ENCODE peak calls at places on chromosomes 13 and 19, in seven cellular contexts. Z is kidney epithelial cell, X is prostate gland, N is HCT116, R is WTC11, H is foreskin fibroblast, L is HFFc6. D is an unnamed sample.

GRCh38 chr13:44132710-44133109 is 240.9 kb upstream of the SERP2 start:
- DNase-seq in Z (no peak), X (no peak), N (peak), R (no peak), H (peak), L (peak), D (no peak)

GRCh38 chr19:46872967-46873366 is 12.2 kb downstream of the ARHGAP35 start:
- DNase-seq in Z (no peak), X (no peak), N (no peak), R (no peak), H (no peak), L (no peak), D (no peak)

GRCh38 chr19:50629801-50630200 is 9.9 kb downstream of the SYT3 start:
- DNase-seq in Z (no peak), X (no peak), N (no peak), R (no peak), H (no peak), L (no peak), D (no peak)

GRCh38 chr19:2315818-2316353 is 7.9 kb upstream of the LINGO3 start:
- DNase-seq in Z (no peak), X (peak), N (no peak), R (peak), H (peak), L (peak), D (no peak)

GRCh38 chr13:50993371-50993770 is 83.8 kb downstream of the RNASEH2B start:
- DNase-seq in Z (no peak), X (no peak), N (no peak), R (no peak), H (no peak), L (no peak), D (no peak)

GRCh38 chr13:77717508-77717907 is 20.0 kb downstream of the SLAIN1 start:
- DNase-seq in Z (no peak), X (no peak), N (no peak), R (no peak), H (no peak), L (no peak), D (no peak)

GRCh38 chr19:34430738-34431625 is 2.8 kb downstream of the UBA2 start:
- DNase-seq in Z (peak), X (no peak), N (peak), R (peak), H (peak), L (peak), D (no peak)

GRCh38 chr19:2719910-2720776 is 1.0 kb downstream of the DIRAS1 start:
- DNase-seq in Z (no peak), X (no peak), N (no peak), R (peak), H (peak), L (peak), D (no peak)

GRCh38 chr19:6038634-6039405 is 60.9 kb upstream of the RANBP3 start:
- DNase-seq in Z (no peak), X (no peak), N (no peak), R (no peak), H (no peak), L (no peak), D (no peak)

GRCh38 chr13:110067355-110068175 is 239.4 kb downstream of the COL4A1 start:
- DNase-seq in Z (no peak), X (no peak), N (no peak), R (no peak), H (no peak), L (no peak), D (no peak)

GRCh38 chr19:46610413-46610775 is 9.3 kb downstream of the CALM3 start:
- DNase-seq in Z (no peak), X (no peak), N (no peak), R (no peak), H (no peak), L (no peak), D (no peak)

GRCh38 chr19:45126654-45127053 is 33.7 kb downstream of the PPP1R37 start:
- DNase-seq in Z (no peak), X (no peak), N (no peak), R (no peak), H (no peak), L (no peak), D (no peak)

DNA sequence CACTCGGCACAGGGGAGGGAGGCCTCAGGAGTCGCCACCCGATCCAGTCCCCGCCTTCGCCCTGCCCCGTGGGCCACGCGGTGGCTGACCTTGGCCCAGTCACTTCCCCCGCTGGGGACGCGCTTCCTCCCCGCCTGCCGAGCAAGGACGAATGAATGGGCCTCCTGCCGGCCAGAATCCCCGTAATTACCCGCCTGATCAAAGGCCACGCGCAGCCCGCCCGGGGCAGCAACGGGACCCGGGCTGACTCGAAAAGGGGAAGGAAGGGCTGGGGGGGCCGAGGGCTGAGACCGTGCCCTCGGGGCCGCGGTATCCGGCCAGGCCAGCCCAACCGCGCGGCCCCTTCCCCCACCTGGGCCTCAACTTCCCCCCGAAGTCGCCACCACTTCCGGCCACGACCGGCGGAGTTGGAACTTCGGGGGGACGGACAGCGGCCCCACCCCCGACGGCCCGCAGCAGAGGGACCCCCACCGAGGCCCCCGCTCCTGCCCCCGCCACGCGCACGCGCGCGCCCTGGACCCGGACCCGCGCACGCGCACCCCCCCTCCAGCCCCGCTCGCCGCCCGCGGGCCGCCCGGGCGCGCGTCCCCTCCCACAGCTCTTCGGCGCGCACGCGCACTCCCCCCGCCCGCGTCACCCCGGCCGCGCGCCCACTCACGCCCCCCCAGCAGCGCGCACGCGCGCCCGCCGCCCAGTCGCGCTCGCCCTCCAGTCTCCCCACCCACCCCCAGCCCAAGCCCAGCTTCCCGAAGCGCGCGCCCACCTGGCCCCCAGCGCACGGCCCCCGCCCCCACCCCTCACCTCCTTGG is 520 bp downstream of the ZNF787 start:
- DNase-seq in Z (no peak), X (peak), N (peak), R (peak), H (peak), L (peak), D (no peak)
- TF ChIP-seq CTCF in Z (peak), X (peak), N (no peak), R (no peak), H (peak), L (peak), D (no peak)

GRCh38 chr19:36420961-36421748 is 2.7 kb upstream of the ZFP82 start:
- DNase-seq in Z (no peak), X (no peak), N (no peak), R (peak), H (peak), L (no peak), D (no peak)
- TF ChIP-seq CTCF in Z (no peak), X (no peak), N (no peak), R (no peak), H (no peak), L (no peak), D (no peak)

GRCh38 chr13:27619093-27619705 is 1.1 kb downstream of the LNX2 start:
- DNase-seq in Z (no peak), X (no peak), N (no peak), R (no peak), H (peak), L (no peak), D (no peak)

GRCh38 chr13:27621366-27622101 is at the start of gene POLR1D:
- DNase-seq in Z (no peak), X (peak), N (peak), R (peak), H (peak), L (peak), D (no peak)

GRCh38 chr13:27621116-27621365 is 651 bp upstream of the POLR1D start:
- DNase-seq in Z (no peak), X (no peak), N (peak), R (no peak), H (peak), L (no peak), D (no peak)

GRCh38 chr13:27620377-27621115 is at the start of gene LNX2:
- DNase-seq in Z (peak), X (peak), N (peak), R (peak), H (peak), L (peak), D (peak)

DNA sequence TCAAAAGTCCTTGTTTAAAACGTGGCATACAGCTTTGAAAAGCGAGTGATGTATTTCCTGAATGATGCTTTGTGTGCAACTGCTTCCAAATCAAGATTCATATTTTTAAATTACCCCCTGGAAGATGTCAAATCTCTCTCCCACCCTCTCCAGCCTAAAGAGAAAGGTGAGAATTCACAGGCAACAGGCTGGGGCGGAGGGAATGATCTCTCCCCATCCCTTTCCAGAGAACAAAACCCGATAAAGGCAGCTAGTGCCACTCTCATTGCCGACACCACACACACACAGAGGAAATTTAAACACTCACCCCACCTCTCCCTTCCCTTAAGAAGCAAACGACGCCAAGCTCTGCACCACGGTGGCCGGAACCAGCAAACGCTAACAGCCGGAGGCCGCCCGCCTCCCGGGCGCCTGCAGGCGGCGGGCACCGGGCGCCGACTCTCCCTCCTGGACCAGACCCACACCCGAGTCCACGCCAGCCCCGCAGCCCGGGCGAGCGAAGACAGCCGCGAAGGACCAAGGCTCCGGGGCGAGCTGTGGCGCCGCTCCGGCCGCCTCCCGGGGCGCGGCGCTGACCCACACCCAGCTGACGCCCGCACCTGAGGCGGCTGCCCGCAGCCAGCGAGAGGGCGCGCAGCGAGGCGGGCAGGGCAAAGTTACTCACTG is 485 bp downstream of the LNX2 start:
- DNase-seq in Z (no peak), X (peak), N (no peak), R (no peak), H (peak), L (peak), D (no peak)
- TF ChIP-seq CTCF in Z (peak), X (peak), N (no peak), R (no peak), H (peak), L (peak), D (peak)

DNA sequence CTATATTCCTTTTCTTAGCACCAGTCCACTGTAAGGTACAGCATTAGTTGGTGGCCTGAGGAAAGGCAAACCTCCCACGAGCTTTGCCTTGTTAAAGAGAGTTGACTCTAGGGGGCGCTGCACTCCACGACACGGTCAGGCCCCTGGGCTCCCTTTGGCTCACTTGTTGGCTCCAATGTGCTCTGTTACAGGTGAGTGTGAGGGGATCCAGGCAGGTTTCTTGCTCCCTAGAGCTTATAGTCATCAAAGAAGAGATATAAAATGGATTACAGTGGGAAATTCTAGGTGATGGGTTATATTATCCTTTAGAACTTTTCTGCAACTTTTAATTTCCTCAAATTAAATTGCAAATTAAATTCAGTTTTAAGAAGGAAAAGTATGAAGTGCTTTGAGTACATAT is 3.7 kb downstream of the WDR87 start:
- DNase-seq in Z (peak), X (peak), N (peak), R (peak), H (peak), L (peak), D (no peak)
- TF ChIP-seq CTCF in Z (peak), X (peak), N (peak), R (peak), H (peak), L (peak), D (peak)

GRCh38 chr19:19138110-19138981 is at the start of gene TMEM161A:
- DNase-seq in Z (peak), X (peak), N (peak), R (peak), H (peak), L (peak), D (peak)

GRCh38 chr19:19137556-19138109 is 645 bp downstream of the TMEM161A start:
- DNase-seq in Z (no peak), X (no peak), N (no peak), R (no peak), H (peak), L (no peak), D (no peak)

GRCh38 chr19:19142347-19142746 is 4.1 kb upstream of the TMEM161A start:
- DNase-seq in Z (no peak), X (no peak), N (no peak), R (no peak), H (no peak), L (no peak), D (no peak)

GRCh38 chr19:19140476-19140875 is 2.2 kb upstream of the TMEM161A start:
- DNase-seq in Z (no peak), X (no peak), N (no peak), R (no peak), H (peak), L (no peak), D (no peak)

DNA sequence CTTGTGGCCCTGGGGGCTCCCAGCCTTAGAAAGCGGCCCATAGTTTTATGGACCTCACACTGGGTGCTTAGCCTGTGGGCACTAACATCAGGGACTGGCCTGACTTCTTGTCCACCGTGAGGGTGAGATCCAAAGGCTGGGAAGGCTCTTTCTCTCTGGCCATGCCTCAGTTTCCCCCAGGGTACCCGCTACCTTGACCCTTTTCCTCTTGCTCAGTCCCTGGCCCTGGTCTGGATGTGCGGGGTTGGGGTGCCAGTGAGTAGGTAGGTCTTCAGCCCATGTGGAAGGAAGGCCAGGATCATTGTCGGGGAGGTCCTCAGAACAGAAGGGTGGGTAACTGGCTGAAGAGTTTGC is 1.6 kb upstream of the TMEM161A start:
- DNase-seq in Z (no peak), X (no peak), N (no peak), R (no peak), H (no peak), L (no peak), D (no peak)
- TF ChIP-seq CTCF in Z (no peak), X (no peak), N (no peak), R (no peak), H (no peak), L (peak), D (no peak)

GRCh38 chr13:49679244-49679643 is 12.0 kb downstream of the EBPL start:
- DNase-seq in Z (no peak), X (no peak), N (no peak), R (no peak), H (peak), L (no peak), D (no peak)
- TF ChIP-seq CTCF in Z (peak), X (no peak), N (peak), R (no peak), H (peak), L (no peak), D (peak)

GRCh38 chr19:8391274-8392016 is 1.3 kb downstream of the RAB11B start:
- DNase-seq in Z (no peak), X (no peak), N (no peak), R (no peak), H (no peak), L (no peak), D (no peak)

GRCh38 chr19:8388612-8388958 is 1.6 kb upstream of the RAB11B start:
- DNase-seq in Z (no peak), X (no peak), N (no peak), R (no peak), H (no peak), L (no peak), D (no peak)

GRCh38 chr19:8390617-8390981 is 439 bp downstream of the RAB11B start:
- DNase-seq in Z (peak), X (peak), N (peak), R (peak), H (peak), L (peak), D (peak)

GRCh38 chr19:8392017-8392591 is 1.9 kb downstream of the RAB11B start:
- DNase-seq in Z (no peak), X (no peak), N (no peak), R (no peak), H (peak), L (no peak), D (no peak)

DNA sequence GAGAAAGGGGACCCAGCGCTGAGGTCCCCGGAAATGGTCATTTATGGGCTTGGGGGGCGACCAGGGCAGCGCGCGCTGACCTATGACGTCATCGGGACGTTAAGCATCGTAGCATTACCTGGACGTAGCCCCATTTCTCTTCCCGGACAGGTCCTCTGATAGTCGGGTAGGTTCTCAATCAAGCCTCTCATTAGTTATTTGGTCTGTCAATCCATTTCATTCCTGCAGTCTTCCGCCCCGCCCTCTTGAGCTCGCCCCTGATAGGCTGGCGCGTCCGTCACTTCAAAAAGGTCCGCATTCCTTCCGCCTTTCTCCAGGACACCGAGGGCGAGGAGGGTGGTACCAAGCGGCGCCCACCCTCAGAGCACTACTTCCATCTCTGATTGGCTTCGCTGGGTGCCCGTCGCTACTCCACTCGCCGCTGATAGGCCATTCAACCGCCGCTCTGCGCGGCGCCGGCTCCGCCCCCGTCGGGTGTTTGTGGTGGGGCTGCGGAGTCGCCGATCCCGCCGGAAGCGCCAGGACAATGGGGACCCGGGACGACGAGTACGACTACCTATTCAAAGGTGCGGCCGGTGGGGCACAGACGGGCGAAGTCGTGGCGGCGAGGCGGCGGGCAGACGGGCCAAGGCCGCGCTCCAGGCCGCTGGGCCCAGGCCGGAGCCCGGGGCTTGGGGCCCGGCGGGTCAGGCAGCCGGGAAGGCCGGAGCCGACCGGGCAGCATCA is at the start of gene RAB11B:
- DNase-seq in Z (peak), X (peak), N (peak), R (peak), H (peak), L (peak), D (peak)
- TF ChIP-seq CTCF in Z (no peak), X (no peak), N (no peak), R (no peak), H (no peak), L (no peak), D (no peak)

DNA sequence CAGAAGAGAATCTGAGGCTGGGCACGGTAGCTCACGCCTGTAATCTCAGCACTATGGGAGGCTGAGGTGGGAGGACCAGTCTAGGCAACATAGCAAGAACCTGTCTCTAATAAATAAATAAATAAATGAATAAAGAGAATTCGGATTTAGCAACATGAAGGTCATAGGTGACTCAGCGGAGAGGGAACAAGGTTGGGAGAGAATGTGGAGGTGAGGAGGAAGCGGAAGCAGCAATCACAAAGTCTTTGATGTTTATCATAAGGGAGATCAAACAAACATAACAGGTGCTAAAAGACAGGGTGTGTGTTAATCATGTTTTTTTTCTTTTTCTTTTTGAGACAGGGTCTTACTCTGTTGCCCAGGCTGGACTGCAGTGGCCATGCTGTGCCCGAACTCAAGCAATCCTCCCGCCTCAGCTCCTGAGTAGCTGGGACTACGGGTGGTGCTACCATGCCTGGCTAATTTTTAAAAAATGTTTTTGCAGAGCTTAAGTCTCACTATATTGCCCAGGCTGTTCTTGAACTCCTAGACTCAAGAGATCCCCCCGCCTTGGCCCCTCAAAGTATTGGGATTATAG is 16.3 kb downstream of the PBX4 start:
- DNase-seq in Z (no peak), X (no peak), N (no peak), R (no peak), H (no peak), L (no peak), D (no peak)
- TF ChIP-seq CTCF in Z (no peak), X (no peak), N (no peak), R (no peak), H (no peak), L (no peak), D (no peak)